ENCODE peak calls at places on chromosomes 12 and 14, in seven cellular contexts. F, J, A, O, Y, C and Q are unnamed samples.

GRCh38 chr12:4849024-4849594 is 60.6 kb upstream of the KCNA1 start:
- DNase-seq in Y (no peak), J (peak), F (peak), C (peak), A (peak), O (peak), Q (no peak)

GRCh38 chr12:32072102-32072501 is 34.5 kb upstream of the BICD1 start:
- DNase-seq in C (no peak), J (no peak), O (no peak), Y (no peak), F (no peak), A (no peak), Q (no peak)

GRCh38 chr14:101810897-101811620 is 49.5 kb downstream of the PPP2R5C start:
- DNase-seq in J (no peak), Y (no peak), A (no peak), O (no peak), C (no peak), F (no peak), Q (no peak)

GRCh38 chr12:480831-481230 is 21.1 kb downstream of the B4GALNT3 start:
- DNase-seq in F (no peak), A (peak), Y (no peak), J (peak), C (no peak), O (peak), Q (no peak)

GRCh38 chr14:63650336-63650952 is 8.8 kb upstream of the WDR89 start:
- DNase-seq in C (peak), J (no peak), A (no peak), Y (no peak), O (no peak), F (no peak), Q (peak)

GRCh38 chr12:65938807-65939206 is 114.5 kb downstream of the HMGA2 start:
- DNase-seq in Y (no peak), O (no peak), C (no peak), J (no peak), F (no peak), A (no peak), Q (no peak)

GRCh38 chr12:121013715-121014114 is 2.6 kb downstream of the C12orf43 start:
- DNase-seq in C (no peak), F (no peak), O (no peak), Y (no peak), J (no peak), A (no peak), Q (no peak)

GRCh38 chr14:43894534-43894933 is 612.5 kb downstream of the FSCB start:
- DNase-seq in O (no peak), F (no peak), C (no peak), A (peak), Y (no peak), J (no peak), Q (no peak)

GRCh38 chr12:111584959-111585358 is 14.2 kb downstream of the ATXN2 start:
- DNase-seq in F (no peak), J (no peak), Y (no peak), O (no peak), C (no peak), A (no peak), Q (no peak)

GRCh38 chr14:104001003-104001402 is 58.7 kb upstream of the RD3L start:
- DNase-seq in F (no peak), O (no peak), Y (no peak), A (peak), C (peak), J (no peak), Q (peak)